ENCODE peak calls at places on chromosomes 7 and 10, in ten cellular contexts. E is uterus, T is lower leg skin, N is lung, F is fibroblast of pulmonary artery, O is PC-3, W is endodermal cell, X is AG09319, Z is lower lobe of right lung, G is B cell. C is an unnamed sample.

GRCh38 chr10:98323221-98324164 is 55.5 kb upstream of the LOXL4 start:
- DNase-seq in E (peak), T (peak), N (peak), F (peak), O (peak), W (no peak), X (peak), Z (peak), G (no peak), C (no peak)

GRCh38 chr7:32163141-32163806 is 93.1 kb upstream of the PDE1C start:
- DNase-seq in E (peak), T (no peak), N (peak), F (peak), O (peak), W (peak), X (peak), Z (no peak), G (no peak), C (no peak)

GRCh38 chr10:22959950-22960349 is 32.1 kb downstream of the ARMC3 start:
- DNase-seq in E (no peak), T (no peak), N (no peak), F (no peak), O (no peak), W (peak), X (no peak), Z (no peak), G (no peak), C (no peak)

GRCh38 chr10:97006364-97006763 is 174.3 kb downstream of the LCOR start:
- DNase-seq in E (no peak), T (no peak), N (no peak), F (no peak), O (no peak), W (peak), X (no peak), Z (no peak), G (no peak), C (no peak)

GRCh38 chr10:112721080-112721698 is 228.9 kb upstream of the TCF7L2 start:
- DNase-seq in E (no peak), T (no peak), N (no peak), F (peak), O (peak), W (no peak), X (no peak), Z (no peak), G (no peak), C (no peak)

GRCh38 chr7:111029141-111029572 is 61.8 kb upstream of the LRRN3 start:
- DNase-seq in E (no peak), T (no peak), N (no peak), F (no peak), O (no peak), W (no peak), X (no peak), Z (no peak), G (no peak), C (no peak)

GRCh38 chr7:139541600-139542307 is 18.3 kb downstream of the CLEC2L start:
- DNase-seq in E (no peak), T (no peak), N (no peak), F (no peak), O (no peak), W (peak), X (no peak), Z (no peak), G (no peak), C (no peak)

GRCh38 chr7:71120096-71120495 is 11.8 kb upstream of the GALNT17 start:
- DNase-seq in E (no peak), T (no peak), N (no peak), F (no peak), O (no peak), W (no peak), X (no peak), Z (no peak), G (no peak), C (no peak)

GRCh38 chr10:2610946-2611345 is 456.4 kb upstream of the PFKP start:
- DNase-seq in E (no peak), T (no peak), N (no peak), F (no peak), O (no peak), W (peak), X (no peak), Z (no peak), G (no peak), C (no peak)

GRCh38 chr10:28331821-28332220 is 29.0 kb upstream of the MPP7 start:
- DNase-seq in E (no peak), T (no peak), N (no peak), F (peak), O (peak), W (no peak), X (peak), Z (no peak), G (no peak), C (no peak)

GRCh38 chr7:131723926-131724325 is 167.5 kb upstream of the PODXL start:
- DNase-seq in E (no peak), T (peak), N (no peak), F (peak), O (no peak), W (no peak), X (no peak), Z (no peak), G (no peak), C (peak)

GRCh38 chr10:30349967-30350735 is 1.1 kb upstream of the MTPAP start:
- DNase-seq in E (no peak), T (no peak), N (no peak), F (no peak), O (no peak), W (no peak), X (no peak), Z (no peak), G (no peak), C (no peak)

GRCh38 chr7:513521-514166 is 6.0 kb downstream of the PDGFA start:
- DNase-seq in E (no peak), T (no peak), N (no peak), F (peak), O (peak), W (no peak), X (no peak), Z (no peak), G (no peak), C (no peak)

GRCh38 chr10:48613015-48613414 is 8.1 kb upstream of the ARHGAP22 start:
- DNase-seq in E (no peak), T (no peak), N (peak), F (no peak), O (no peak), W (no peak), X (no peak), Z (no peak), G (no peak), C (no peak)

GRCh38 chr10:63266337-63267327 is 133.5 kb downstream of the NRBF2 start:
- DNase-seq in E (no peak), T (no peak), N (no peak), F (no peak), O (peak), W (no peak), X (no peak), Z (no peak), G (no peak), C (no peak)

GRCh38 chr7:131183611-131184119 is 144.0 kb upstream of the MKLN1 start:
- DNase-seq in E (no peak), T (no peak), N (no peak), F (no peak), O (no peak), W (no peak), X (no peak), Z (no peak), G (no peak), C (no peak)

GRCh38 chr10:102604379-102604960 is 39.8 kb upstream of the TRIM8 start:
- DNase-seq in E (no peak), T (no peak), N (no peak), F (peak), O (peak), W (no peak), X (no peak), Z (no peak), G (no peak), C (no peak)

GRCh38 chr10:102827597-102827975 is 9.6 kb downstream of the CYP17A1 start:
- DNase-seq in E (no peak), T (no peak), N (no peak), F (no peak), O (no peak), W (no peak), X (no peak), Z (no peak), G (no peak), C (no peak)

GRCh38 chr7:101950450-101951119 is 133.2 kb downstream of the CUX1 start:
- DNase-seq in E (no peak), T (no peak), N (no peak), F (peak), O (peak), W (no peak), X (no peak), Z (no peak), G (no peak), C (no peak)

GRCh38 chr10:34247560-34247959 is 567.5 kb downstream of the PARD3 start:
- DNase-seq in E (no peak), T (no peak), N (no peak), F (no peak), O (no peak), W (no peak), X (no peak), Z (no peak), G (no peak), C (no peak)

GRCh38 chr10:34252111-34252510 is 563.0 kb downstream of the PARD3 start:
- DNase-seq in E (no peak), T (no peak), N (no peak), F (peak), O (peak), W (peak), X (no peak), Z (no peak), G (no peak), C (no peak)

GRCh38 chr10:34250722-34251121 is 564.4 kb downstream of the PARD3 start:
- DNase-seq in E (no peak), T (no peak), N (no peak), F (no peak), O (no peak), W (no peak), X (no peak), Z (no peak), G (no peak), C (no peak)

GRCh38 chr10:34251177-34251576 is 563.9 kb downstream of the PARD3 start:
- DNase-seq in E (no peak), T (no peak), N (no peak), F (no peak), O (no peak), W (no peak), X (no peak), Z (no peak), G (no peak), C (no peak)

GRCh38 chr10:34249634-34250033 is 565.5 kb downstream of the PARD3 start:
- DNase-seq in E (no peak), T (no peak), N (no peak), F (no peak), O (peak), W (peak), X (no peak), Z (no peak), G (no peak), C (no peak)
- TF ChIP-seq CTCF in E (no peak), T (no peak), N (no peak), F (no peak), O (peak), W (peak), X (no peak), Z (no peak), G (no peak), C (no peak)

GRCh38 chr7:40870108-40870507 is 735.3 kb downstream of the SUGCT start:
- DNase-seq in E (no peak), T (no peak), N (no peak), F (no peak), O (no peak), W (no peak), X (no peak), Z (no peak), G (no peak), C (no peak)
- TF ChIP-seq CTCF in E (no peak), T (no peak), N (no peak), F (no peak), O (no peak), W (no peak), X (no peak), Z (no peak), G (no peak), C (no peak)

DNA sequence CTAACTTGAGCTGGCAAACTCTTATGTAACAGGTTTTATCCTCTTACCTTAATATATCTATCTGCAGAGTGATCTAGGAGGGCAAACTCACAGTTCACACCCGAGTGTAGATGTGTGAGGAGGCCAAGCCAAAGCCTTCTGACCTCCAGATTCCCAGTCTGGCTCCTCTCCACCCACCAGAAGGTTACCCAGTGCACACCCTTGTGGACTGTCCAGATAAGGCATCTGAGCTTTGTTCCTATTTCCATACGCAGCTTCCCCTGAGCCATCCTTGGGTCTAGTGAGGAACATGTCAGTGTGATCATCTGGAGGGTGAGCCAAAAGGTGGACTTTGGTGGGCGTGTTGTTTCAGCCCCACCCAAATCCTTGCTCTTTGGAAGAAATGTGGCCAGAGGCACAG is 203.0 kb upstream of the MEOX2 start:
- DNase-seq in E (no peak), T (no peak), N (no peak), F (peak), O (peak), W (peak), X (no peak), Z (no peak), G (no peak), C (no peak)
- TF ChIP-seq CTCF in E (no peak), T (no peak), N (no peak), F (peak), O (peak), W (peak), X (peak), Z (peak), G (no peak), C (peak)

GRCh38 chr10:24695452-24695851 is 28.2 kb downstream of the ARHGAP21 start:
- DNase-seq in E (no peak), T (no peak), N (no peak), F (no peak), O (no peak), W (no peak), X (no peak), Z (no peak), G (no peak), C (no peak)

GRCh38 chr10:24691113-24691512 is 32.6 kb downstream of the ARHGAP21 start:
- DNase-seq in E (peak), T (no peak), N (no peak), F (peak), O (no peak), W (no peak), X (no peak), Z (no peak), G (no peak), C (no peak)

GRCh38 chr10:24697080-24697479 is 26.6 kb downstream of the ARHGAP21 start:
- DNase-seq in E (no peak), T (no peak), N (no peak), F (no peak), O (no peak), W (no peak), X (no peak), Z (no peak), G (no peak), C (no peak)

GRCh38 chr10:24694086-24694485 is 29.6 kb downstream of the ARHGAP21 start:
- DNase-seq in E (no peak), T (no peak), N (no peak), F (no peak), O (no peak), W (no peak), X (peak), Z (no peak), G (no peak), C (no peak)
- TF ChIP-seq CTCF in E (no peak), T (no peak), N (no peak), F (no peak), O (no peak), W (no peak), X (no peak), Z (no peak), G (no peak), C (no peak)

GRCh38 chr7:123355576-123356195 is 155.9 kb upstream of the SLC13A1 start:
- DNase-seq in E (no peak), T (no peak), N (no peak), F (peak), O (peak), W (peak), X (no peak), Z (no peak), G (no peak), C (no peak)
- TF ChIP-seq CTCF in E (no peak), T (no peak), N (no peak), F (peak), O (no peak), W (peak), X (no peak), Z (no peak), G (no peak), C (peak)